ENCODE peak calls at places on chromosomes 1 and 21, in eight cellular contexts. Q is occipital lobe; E is NCI-H1092; O is SK-MEL-5; M is activated CD4-positive, alpha-beta T cell treated with anti-CD3 and anti-CD28 coated beads for 24 hours; X is ELR; D is activated CD4-positive, alpha-beta memory T cell treated with anti-CD3 and anti-CD28 coated beads for 36 hours; C is neural crest cell. L is an unnamed sample.
A peak's percentile ranks its signal among the peaks of the same experiment; 100 is the strongest.

GRCh38 chr1:238438296-238439275 is 547.9 kb upstream of the ZP4 start:
- DNase-seq in X (no peak), M (no peak), C (no peak), O (no peak), D (no peak), Q (no peak), E (no peak), L (no peak)

GRCh38 chr1:203650012-203650836 is 23.6 kb downstream of the ATP2B4 start:
- DNase-seq in O (no peak), M (no peak), X (peak; percentile 72), D (peak; percentile 81), E (peak; percentile 55), Q (no peak), C (peak; percentile 39), L (no peak)

GRCh38 chr21:26528882-26529281 is 44.2 kb downstream of the CYYR1 start:
- DNase-seq in D (no peak), X (no peak), Q (no peak), C (no peak), M (no peak), E (no peak), O (no peak), L (no peak)

GRCh38 chr1:65458730-65459396 is 38.4 kb downstream of the LEPR start:
- DNase-seq in D (no peak), E (no peak), C (no peak), O (peak; percentile 4), X (peak; percentile 18), Q (no peak), M (no peak), L (no peak)

GRCh38 chr1:118783095-118783758 is 204.9 kb downstream of the TBX15 start:
- DNase-seq in D (no peak), M (no peak), C (no peak), Q (no peak), O (no peak), E (peak; percentile 58), X (no peak), L (peak; percentile 8)

GRCh38 chr1:226952121-226952441 is 12.0 kb downstream of the COQ8A start:
- DNase-seq in D (no peak), C (no peak), E (no peak), Q (no peak), X (no peak), M (no peak), O (no peak), L (no peak)

GRCh38 chr1:59714966-59715365 is 99.8 kb upstream of the HOOK1 start:
- DNase-seq in D (no peak), C (no peak), E (no peak), Q (no peak), X (no peak), M (no peak), O (no peak), L (no peak)

GRCh38 chr1:234862944-234863515 is 253.1 kb upstream of the IRF2BP2 start:
- DNase-seq in C (no peak), X (peak; percentile 60), Q (peak; percentile 28), M (no peak), D (no peak), E (no peak), O (no peak), L (peak; percentile 61)

GRCh38 chr1:155983191-155984023 is 5.1 kb upstream of the ARHGEF2 start:
- DNase-seq in X (peak; percentile 97), E (peak; percentile 60), O (peak; percentile 99), D (no peak), M (no peak), C (peak; percentile 22), Q (no peak), L (peak; percentile 93)

GRCh38 chr1:3450202-3450863 is 4.1 kb upstream of the ARHGEF16 start:
- DNase-seq in D (no peak), Q (no peak), C (no peak), E (no peak), X (no peak), M (no peak), O (no peak), L (no peak)

GRCh38 chr1:55168353-55168752 is 46.8 kb downstream of the USP24 start:
- DNase-seq in Q (no peak), X (no peak), O (no peak), D (no peak), M (no peak), C (no peak), E (no peak), L (no peak)

GRCh38 chr1:47761201-47761930 is 235.8 kb downstream of the TRABD2B start:
- DNase-seq in C (no peak), Q (no peak), D (no peak), E (no peak), M (no peak), X (no peak), O (no peak), L (no peak)

GRCh38 chr1:90614872-90615271 is 102.2 kb downstream of the BARHL2 start:
- DNase-seq in X (peak; percentile 33), M (no peak), Q (no peak), C (no peak), O (peak; percentile 27), E (no peak), D (no peak), L (no peak)

GRCh38 chr1:94335950-94336349 is 82.2 kb upstream of the ABCD3 start:
- DNase-seq in M (no peak), O (peak; percentile 90), Q (peak; percentile 48), D (peak; percentile 23), C (peak; percentile 55), E (peak; percentile 71), X (peak; percentile 95), L (peak; percentile 79)

GRCh38 chr21:26001356-26001755 is 169.2 kb downstream of the APP start:
- DNase-seq in M (no peak), X (no peak), D (no peak), Q (no peak), C (no peak), O (no peak), E (no peak), L (no peak)

GRCh38 chr1:35585281-35585680 is 12.2 kb downstream of the TFAP2E start:
- DNase-seq in X (no peak), E (no peak), D (no peak), C (no peak), O (no peak), M (no peak), Q (no peak), L (no peak)

GRCh38 chr1:6102227-6102845 is 56.6 kb downstream of the KCNAB2 start:
- DNase-seq in D (no peak), Q (no peak), X (no peak), M (no peak), O (no peak), C (no peak), E (no peak), L (no peak)

GRCh38 chr1:56915960-56916359 is 49.9 kb downstream of the C8B start:
- DNase-seq in C (no peak), X (no peak), E (no peak), M (no peak), Q (no peak), O (no peak), D (no peak), L (no peak)

GRCh38 chr21:45534591-45535331 is 7.5 kb downstream of the SLC19A1 start:
- DNase-seq in Q (peak; percentile 25), M (no peak), X (no peak), C (no peak), D (no peak), E (peak; percentile 58), O (no peak), L (no peak)

GRCh38 chr21:44478801-44479167 is 23.5 kb downstream of the LRRC3 start:
- DNase-seq in X (no peak), D (no peak), Q (no peak), E (no peak), M (no peak), C (no peak), O (no peak), L (no peak)